ENCODE peak calls at places on chromosomes 5 and 9, in nine cellular contexts. One of them, this sample, is unnamed.

GRCh38 chr5:108655750-108656450 is 91.8 kb upstream of the FER start:
- DNase-seq in left ventricle myocardium inferior: no peak
- DNase-seq in epithelial cell of esophagus: peak
- DNase-seq in Caco-2: no peak
- DNase-seq in AG09309: peak
- DNase-seq in IMR-90: peak
- DNase-seq in suprapubic skin: no peak
- DNase-seq in right atrium auricular region: no peak
- DNase-seq in cardiac fibroblast: peak
- DNase-seq in this sample: peak

GRCh38 chr9:18796871-18797270 is 236.1 kb downstream of the SAXO1 start:
- DNase-seq in left ventricle myocardium inferior: no peak
- DNase-seq in epithelial cell of esophagus: no peak
- DNase-seq in Caco-2: no peak
- DNase-seq in AG09309: no peak
- DNase-seq in IMR-90: no peak
- DNase-seq in suprapubic skin: no peak
- DNase-seq in right atrium auricular region: no peak
- DNase-seq in cardiac fibroblast: no peak
- DNase-seq in this sample: no peak

GRCh38 chr5:173646684-173647083 is 30.2 kb upstream of the BOD1 start:
- DNase-seq in left ventricle myocardium inferior: no peak
- DNase-seq in epithelial cell of esophagus: peak
- DNase-seq in Caco-2: peak
- DNase-seq in AG09309: no peak
- DNase-seq in IMR-90: no peak
- DNase-seq in suprapubic skin: peak
- DNase-seq in right atrium auricular region: no peak
- DNase-seq in cardiac fibroblast: no peak
- DNase-seq in this sample: no peak

GRCh38 chr9:136050706-136051567 is 44.2 kb downstream of the NACC2 start:
- DNase-seq in left ventricle myocardium inferior: no peak
- DNase-seq in epithelial cell of esophagus: peak
- DNase-seq in Caco-2: no peak
- DNase-seq in AG09309: no peak
- DNase-seq in IMR-90: peak
- DNase-seq in suprapubic skin: no peak
- DNase-seq in right atrium auricular region: no peak
- DNase-seq in cardiac fibroblast: peak
- DNase-seq in this sample: no peak

GRCh38 chr5:129046151-129046550 is 48.4 kb upstream of the ISOC1 start:
- DNase-seq in left ventricle myocardium inferior: no peak
- DNase-seq in epithelial cell of esophagus: peak
- DNase-seq in Caco-2: no peak
- DNase-seq in AG09309: no peak
- DNase-seq in IMR-90: peak
- DNase-seq in suprapubic skin: no peak
- DNase-seq in right atrium auricular region: no peak
- DNase-seq in cardiac fibroblast: no peak
- DNase-seq in this sample: peak

GRCh38 chr9:112037281-112038016 is 137.6 kb downstream of the SUSD1 start:
- DNase-seq in left ventricle myocardium inferior: no peak
- DNase-seq in epithelial cell of esophagus: no peak
- DNase-seq in Caco-2: no peak
- DNase-seq in AG09309: peak
- DNase-seq in IMR-90: peak
- DNase-seq in suprapubic skin: no peak
- DNase-seq in right atrium auricular region: no peak
- DNase-seq in cardiac fibroblast: peak
- DNase-seq in this sample: peak

GRCh38 chr5:90562331-90562730 is 3.7 kb downstream of the ADGRV1 start:
- DNase-seq in left ventricle myocardium inferior: no peak
- DNase-seq in epithelial cell of esophagus: no peak
- DNase-seq in Caco-2: no peak
- DNase-seq in AG09309: no peak
- DNase-seq in IMR-90: no peak
- DNase-seq in suprapubic skin: no peak
- DNase-seq in right atrium auricular region: no peak
- DNase-seq in cardiac fibroblast: no peak
- DNase-seq in this sample: no peak

GRCh38 chr5:132222649-132223038 is 5.0 kb downstream of the P4HA2 start:
- DNase-seq in left ventricle myocardium inferior: no peak
- DNase-seq in epithelial cell of esophagus: no peak
- DNase-seq in Caco-2: no peak
- DNase-seq in AG09309: no peak
- DNase-seq in IMR-90: no peak
- DNase-seq in suprapubic skin: no peak
- DNase-seq in right atrium auricular region: no peak
- DNase-seq in cardiac fibroblast: no peak
- DNase-seq in this sample: no peak

GRCh38 chr5:31361234-31361633 is 167.7 kb downstream of the CDH6 start:
- DNase-seq in left ventricle myocardium inferior: no peak
- DNase-seq in epithelial cell of esophagus: peak
- DNase-seq in Caco-2: no peak
- DNase-seq in AG09309: no peak
- DNase-seq in IMR-90: peak
- DNase-seq in suprapubic skin: no peak
- DNase-seq in right atrium auricular region: no peak
- DNase-seq in cardiac fibroblast: peak
- DNase-seq in this sample: peak

GRCh38 chr5:149455889-149456409 is 76.9 kb upstream of the IL17B start:
- DNase-seq in left ventricle myocardium inferior: peak
- DNase-seq in epithelial cell of esophagus: no peak
- DNase-seq in Caco-2: no peak
- DNase-seq in AG09309: no peak
- DNase-seq in IMR-90: peak
- DNase-seq in suprapubic skin: no peak
- DNase-seq in right atrium auricular region: peak
- DNase-seq in cardiac fibroblast: peak
- DNase-seq in this sample: peak

GRCh38 chr5:147751156-147751830 is 31.2 kb downstream of the JAKMIP2 start:
- DNase-seq in left ventricle myocardium inferior: no peak
- DNase-seq in epithelial cell of esophagus: no peak
- DNase-seq in Caco-2: no peak
- DNase-seq in AG09309: no peak
- DNase-seq in IMR-90: no peak
- DNase-seq in suprapubic skin: no peak
- DNase-seq in right atrium auricular region: no peak
- DNase-seq in cardiac fibroblast: no peak
- DNase-seq in this sample: no peak

GRCh38 chr5:177604656-177605055 is 4.7 kb downstream of the B4GALT7 start:
- DNase-seq in left ventricle myocardium inferior: no peak
- DNase-seq in epithelial cell of esophagus: no peak
- DNase-seq in Caco-2: no peak
- DNase-seq in AG09309: no peak
- DNase-seq in IMR-90: no peak
- DNase-seq in suprapubic skin: no peak
- DNase-seq in right atrium auricular region: peak
- DNase-seq in cardiac fibroblast: no peak
- DNase-seq in this sample: no peak

DNA sequence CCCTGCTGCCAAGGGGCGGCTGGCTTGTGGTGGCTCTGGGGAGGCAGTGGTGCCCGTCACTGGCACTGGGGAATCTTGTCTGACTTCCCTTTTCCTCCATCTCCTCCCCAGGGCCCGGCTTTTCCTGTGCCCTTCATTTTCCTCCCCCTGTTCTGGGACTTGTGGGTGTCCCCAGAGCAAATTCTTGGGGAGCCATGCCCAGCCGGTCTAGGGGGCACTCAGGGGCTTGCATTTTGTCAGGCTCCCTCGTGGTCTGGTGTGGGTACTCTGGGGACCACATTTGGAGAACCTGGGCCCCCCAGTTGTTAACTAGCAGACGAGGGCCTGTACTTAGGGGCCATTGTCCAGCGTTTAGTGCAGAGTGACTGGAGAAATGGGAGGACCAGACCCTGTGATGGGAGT is 105.2 kb upstream of the IER5L start:
- DNase-seq in left ventricle myocardium inferior: no peak
- DNase-seq in epithelial cell of esophagus: no peak
- DNase-seq in Caco-2: no peak
- DNase-seq in AG09309: no peak
- DNase-seq in IMR-90: no peak
- DNase-seq in suprapubic skin: peak
- DNase-seq in right atrium auricular region: peak
- DNase-seq in cardiac fibroblast: no peak
- DNase-seq in this sample: no peak
- H3K4me3 ChIP-seq in left ventricle myocardium inferior: peak
- H3K4me3 ChIP-seq in epithelial cell of esophagus: no peak
- H3K4me3 ChIP-seq in Caco-2: no peak
- H3K4me3 ChIP-seq in AG09309: no peak
- H3K4me3 ChIP-seq in IMR-90: no peak
- H3K4me3 ChIP-seq in suprapubic skin: peak
- H3K4me3 ChIP-seq in right atrium auricular region: peak
- H3K4me3 ChIP-seq in cardiac fibroblast: no peak
- H3K4me3 ChIP-seq in this sample: no peak

GRCh38 chr5:6202113-6202512 is 176.2 kb downstream of the MED10 start:
- DNase-seq in left ventricle myocardium inferior: no peak
- DNase-seq in epithelial cell of esophagus: no peak
- DNase-seq in Caco-2: no peak
- DNase-seq in AG09309: no peak
- DNase-seq in IMR-90: no peak
- DNase-seq in suprapubic skin: no peak
- DNase-seq in right atrium auricular region: no peak
- DNase-seq in cardiac fibroblast: no peak
- DNase-seq in this sample: no peak

GRCh38 chr5:6197427-6197826 is 180.9 kb downstream of the MED10 start:
- DNase-seq in left ventricle myocardium inferior: no peak
- DNase-seq in epithelial cell of esophagus: no peak
- DNase-seq in Caco-2: no peak
- DNase-seq in AG09309: no peak
- DNase-seq in IMR-90: no peak
- DNase-seq in suprapubic skin: no peak
- DNase-seq in right atrium auricular region: no peak
- DNase-seq in cardiac fibroblast: no peak
- DNase-seq in this sample: no peak

GRCh38 chr5:6201626-6202025 is 176.7 kb downstream of the MED10 start:
- DNase-seq in left ventricle myocardium inferior: no peak
- DNase-seq in epithelial cell of esophagus: no peak
- DNase-seq in Caco-2: no peak
- DNase-seq in AG09309: no peak
- DNase-seq in IMR-90: no peak
- DNase-seq in suprapubic skin: no peak
- DNase-seq in right atrium auricular region: no peak
- DNase-seq in cardiac fibroblast: peak
- DNase-seq in this sample: peak

DNA sequence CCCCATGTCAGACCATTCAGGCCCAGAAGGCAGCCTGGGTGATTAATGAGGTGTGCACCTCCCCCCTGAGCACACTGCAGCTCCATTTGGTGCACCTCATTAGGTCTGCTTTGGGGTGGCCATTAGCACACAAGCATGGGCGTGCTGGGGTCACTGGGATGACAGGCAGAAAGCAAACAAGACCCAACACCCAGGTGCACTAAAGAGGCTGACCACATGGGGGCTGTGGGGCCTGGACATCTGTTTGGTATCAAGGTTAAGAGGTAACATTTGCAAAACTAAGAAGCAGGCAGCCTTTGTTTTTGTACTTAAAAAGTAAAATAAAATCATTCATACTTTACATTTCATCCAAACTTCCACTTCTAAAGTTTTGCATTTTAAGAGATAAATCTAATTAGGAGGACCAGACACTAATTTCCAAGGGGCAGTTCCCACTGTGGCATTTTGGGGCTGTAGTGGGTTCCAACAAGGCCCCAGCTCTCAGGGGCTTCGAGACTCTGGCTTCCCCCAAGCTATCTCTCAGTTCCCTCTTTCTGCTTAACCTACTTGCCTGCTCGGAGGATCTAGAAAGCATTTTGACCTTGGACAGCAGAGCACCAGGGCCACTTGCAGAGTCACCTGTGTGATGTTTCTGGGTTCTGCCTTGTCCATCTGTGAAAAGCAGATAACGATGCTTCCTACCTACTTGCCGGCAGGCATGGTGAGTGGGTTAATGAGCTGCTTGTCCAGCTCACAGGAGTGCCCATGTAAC is 175.6 kb downstream of the MED10 start:
- DNase-seq in left ventricle myocardium inferior: no peak
- DNase-seq in epithelial cell of esophagus: no peak
- DNase-seq in Caco-2: no peak
- DNase-seq in AG09309: no peak
- DNase-seq in IMR-90: no peak
- DNase-seq in suprapubic skin: no peak
- DNase-seq in right atrium auricular region: no peak
- DNase-seq in cardiac fibroblast: no peak
- DNase-seq in this sample: peak
- TF ChIP-seq CTCF in left ventricle myocardium inferior: peak
- TF ChIP-seq CTCF in epithelial cell of esophagus: no peak
- TF ChIP-seq CTCF in Caco-2: peak
- TF ChIP-seq CTCF in AG09309: no peak
- TF ChIP-seq CTCF in IMR-90: no peak
- TF ChIP-seq CTCF in suprapubic skin: no peak
- TF ChIP-seq CTCF in right atrium auricular region: no peak
- TF ChIP-seq CTCF in cardiac fibroblast: no peak
- TF ChIP-seq CTCF in this sample: peak

GRCh38 chr5:14295610-14296009 is 152.5 kb downstream of the TRIO start:
- DNase-seq in left ventricle myocardium inferior: no peak
- DNase-seq in epithelial cell of esophagus: no peak
- DNase-seq in Caco-2: no peak
- DNase-seq in AG09309: no peak
- DNase-seq in IMR-90: no peak
- DNase-seq in suprapubic skin: no peak
- DNase-seq in right atrium auricular region: no peak
- DNase-seq in cardiac fibroblast: no peak
- DNase-seq in this sample: no peak
- H3K4me3 ChIP-seq in left ventricle myocardium inferior: peak
- H3K4me3 ChIP-seq in epithelial cell of esophagus: no peak
- H3K4me3 ChIP-seq in Caco-2: no peak
- H3K4me3 ChIP-seq in AG09309: no peak
- H3K4me3 ChIP-seq in IMR-90: no peak
- H3K4me3 ChIP-seq in suprapubic skin: no peak
- H3K4me3 ChIP-seq in right atrium auricular region: no peak
- H3K4me3 ChIP-seq in cardiac fibroblast: no peak
- H3K4me3 ChIP-seq in this sample: no peak

GRCh38 chr5:6169660-6170059 is 208.7 kb downstream of the MED10 start:
- DNase-seq in left ventricle myocardium inferior: no peak
- DNase-seq in epithelial cell of esophagus: no peak
- DNase-seq in Caco-2: no peak
- DNase-seq in AG09309: no peak
- DNase-seq in IMR-90: no peak
- DNase-seq in suprapubic skin: no peak
- DNase-seq in right atrium auricular region: no peak
- DNase-seq in cardiac fibroblast: no peak
- DNase-seq in this sample: no peak

GRCh38 chr5:6163913-6164312 is 214.4 kb downstream of the MED10 start:
- DNase-seq in left ventricle myocardium inferior: no peak
- DNase-seq in epithelial cell of esophagus: no peak
- DNase-seq in Caco-2: no peak
- DNase-seq in AG09309: no peak
- DNase-seq in IMR-90: no peak
- DNase-seq in suprapubic skin: no peak
- DNase-seq in right atrium auricular region: no peak
- DNase-seq in cardiac fibroblast: no peak
- DNase-seq in this sample: no peak

GRCh38 chr5:6162175-6162574 is 216.2 kb downstream of the MED10 start:
- DNase-seq in left ventricle myocardium inferior: no peak
- DNase-seq in epithelial cell of esophagus: no peak
- DNase-seq in Caco-2: peak
- DNase-seq in AG09309: no peak
- DNase-seq in IMR-90: no peak
- DNase-seq in suprapubic skin: no peak
- DNase-seq in right atrium auricular region: no peak
- DNase-seq in cardiac fibroblast: peak
- DNase-seq in this sample: peak

GRCh38 chr5:6161257-6161656 is 217.1 kb downstream of the MED10 start:
- DNase-seq in left ventricle myocardium inferior: no peak
- DNase-seq in epithelial cell of esophagus: no peak
- DNase-seq in Caco-2: no peak
- DNase-seq in AG09309: no peak
- DNase-seq in IMR-90: no peak
- DNase-seq in suprapubic skin: no peak
- DNase-seq in right atrium auricular region: no peak
- DNase-seq in cardiac fibroblast: no peak
- DNase-seq in this sample: no peak

GRCh38 chr5:6166698-6167394 is 211.5 kb downstream of the MED10 start:
- DNase-seq in left ventricle myocardium inferior: no peak
- DNase-seq in epithelial cell of esophagus: peak
- DNase-seq in Caco-2: no peak
- DNase-seq in AG09309: no peak
- DNase-seq in IMR-90: no peak
- DNase-seq in suprapubic skin: no peak
- DNase-seq in right atrium auricular region: no peak
- DNase-seq in cardiac fibroblast: no peak
- DNase-seq in this sample: no peak
- TF ChIP-seq CTCF in left ventricle myocardium inferior: no peak
- TF ChIP-seq CTCF in epithelial cell of esophagus: no peak
- TF ChIP-seq CTCF in Caco-2: no peak
- TF ChIP-seq CTCF in AG09309: no peak
- TF ChIP-seq CTCF in IMR-90: no peak
- TF ChIP-seq CTCF in suprapubic skin: no peak
- TF ChIP-seq CTCF in right atrium auricular region: no peak
- TF ChIP-seq CTCF in cardiac fibroblast: no peak
- TF ChIP-seq CTCF in this sample: no peak